ENCODE peak calls at places on chromosomes 5 and 9, in seven cellular contexts. T is fibroblast of pulmonary artery; U is stimulated activated CD4-positive, alpha-beta T cell treated with anti-CD3 and anti-CD28 coated beads, Interleukin-1b, Interleukin-23, amount 100 ng/mL, for 24 hours; Y is CD8-positive, alpha-beta memory T cell; I is AG10803; B is frontal cortex; A is GM10248. V is an unnamed sample.
A peak's percentile ranks its signal among the peaks of the same experiment; 100 is the strongest.

GRCh38 chr5:116002116-116002906 is 30.0 kb upstream of the ARL14EPL start:
- DNase-seq in T (peak; percentile 32), U (no peak), Y (no peak), I (no peak), B (no peak), A (no peak), V (no peak)

GRCh38 chr9:94086468-94086867 is 2.2 kb downstream of the PTPDC1 start:
- DNase-seq in T (peak; percentile 82), U (no peak), Y (no peak), I (peak; percentile 61), B (no peak), A (no peak), V (no peak)

GRCh38 chr9:133793471-133793870 is 55.3 kb upstream of the SARDH start:
- DNase-seq in T (no peak), U (no peak), Y (no peak), I (no peak), B (no peak), A (no peak), V (no peak)

GRCh38 chr9:86547596-86547995 is 193.4 kb upstream of the TUT7 start:
- DNase-seq in T (no peak), U (no peak), Y (no peak), I (no peak), B (no peak), A (no peak), V (no peak)

GRCh38 chr9:91426123-91426745 is 2.6 kb upstream of the NFIL3 start:
- DNase-seq in T (peak; percentile 66), U (no peak), Y (no peak), I (peak; percentile 54), B (no peak), A (peak; percentile 56), V (peak; percentile 38)

GRCh38 chr9:87267701-87268100 is 230.0 kb upstream of the DAPK1 start:
- DNase-seq in T (peak; percentile 38), U (no peak), Y (no peak), I (peak; percentile 93), B (no peak), A (no peak), V (no peak)

GRCh38 chr5:4868140-4868735 is 271.9 kb upstream of the ADAMTS16 start:
- DNase-seq in T (peak; percentile 24), U (peak; percentile 28), Y (no peak), I (peak; percentile 29), B (peak; percentile 58), A (peak; percentile 70), V (peak; percentile 33)

GRCh38 chr5:35924950-35925722 is 13.3 kb downstream of the CAPSL start:
- DNase-seq in T (peak; percentile 52), U (peak; percentile 81), Y (peak; percentile 87), I (peak; percentile 78), B (peak; percentile 15), A (peak; percentile 68), V (no peak)

GRCh38 chr9:76049341-76049740 is 158.9 kb downstream of the PCSK5 start:
- DNase-seq in T (no peak), U (no peak), Y (no peak), I (no peak), B (no peak), A (no peak), V (no peak)

GRCh38 chr5:151627650-151628049 is 36.5 kb upstream of the FAT2 start:
- DNase-seq in T (no peak), U (no peak), Y (no peak), I (no peak), B (no peak), A (no peak), V (no peak)

GRCh38 chr5:120228262-120229031 is 235.7 kb upstream of the PRR16 start:
- DNase-seq in T (no peak), U (no peak), Y (no peak), I (peak; percentile 13), B (no peak), A (no peak), V (no peak)

GRCh38 chr9:36063804-36064447 is 27.2 kb downstream of the RECK start:
- DNase-seq in T (peak; percentile 62), U (no peak), Y (no peak), I (no peak), B (no peak), A (no peak), V (no peak)

GRCh38 chr9:127611796-127612790 is at the start of gene STXBP1:
- DNase-seq in T (peak; percentile 85), U (peak; percentile 85), Y (peak; percentile 88), I (peak; percentile 69), B (peak; percentile 99), A (peak; percentile 98), V (peak; percentile 94)

GRCh38 chr9:136297016-136297691 is 6.7 kb downstream of the CCDC187 start:
- DNase-seq in T (no peak), U (no peak), Y (no peak), I (no peak), B (no peak), A (no peak), V (no peak)

GRCh38 chr9:77455312-77455927 is 192.7 kb downstream of the GNA14 start:
- DNase-seq in T (peak; percentile 52), U (peak; percentile 9), Y (no peak), I (no peak), B (no peak), A (no peak), V (no peak)

GRCh38 chr5:133754575-133755169 is 142.3 kb upstream of the FSTL4 start:
- DNase-seq in T (peak; percentile 44), U (peak; percentile 15), Y (no peak), I (peak; percentile 21), B (no peak), A (peak; percentile 47), V (peak; percentile 22)

GRCh38 chr9:109448223-109448622 is 49.9 kb downstream of the PTPN3 start:
- DNase-seq in T (peak; percentile 32), U (no peak), Y (no peak), I (no peak), B (no peak), A (no peak), V (no peak)

GRCh38 chr5:20109326-20109725 is 121.3 kb upstream of the CDH18 start:
- DNase-seq in T (no peak), U (no peak), Y (no peak), I (no peak), B (no peak), A (no peak), V (no peak)

GRCh38 chr5:167413503-167413902 is 877.9 kb upstream of the WWC1 start:
- DNase-seq in T (no peak), U (no peak), Y (no peak), I (no peak), B (no peak), A (no peak), V (no peak)

GRCh38 chr9:130745210-130745800 is 51.7 kb downstream of the EXOSC2 start:
- DNase-seq in T (no peak), U (no peak), Y (no peak), I (no peak), B (no peak), A (no peak), V (no peak)

V was measured in GM18507.